ENCODE peak calls at places on chromosomes 7 and 10, in ten cellular contexts. G is esophagus muscularis mucosa, C is endodermal cell, Y is fibroblast of mammary gland, T is heart right ventricle, W is heart left ventricle, F is HFF-Myc, A is epithelial cell of proximal tubule, I is BE2C, P is cardiac fibroblast. Q is an unnamed sample.

GRCh38 chr7:115748123-115748738 is 282.3 kb downstream of the TFEC start:
- DNase-seq in G (no peak), C (no peak), Y (peak), T (no peak), W (no peak), F (peak), A (no peak), I (no peak), P (no peak), Q (no peak)

GRCh38 chr10:109427421-109427820 is 495.9 kb downstream of the XPNPEP1 start:
- DNase-seq in G (no peak), C (no peak), Y (no peak), T (no peak), W (no peak), F (no peak), A (no peak), I (no peak), P (peak), Q (no peak)

GRCh38 chr10:89206402-89207180 is 526 bp downstream of the CH25H start:
- DNase-seq in G (peak), C (no peak), Y (peak), T (no peak), W (peak), F (no peak), A (no peak), I (peak), P (peak), Q (peak)

GRCh38 chr7:108569381-108570145 is at the start of the genes DNAJB9 and THAP5:
- DNase-seq in G (peak), C (peak), Y (peak), T (peak), W (peak), F (peak), A (peak), I (peak), P (peak), Q (peak)

GRCh38 chr10:110843796-110844616 is 27.7 kb upstream of the PDCD4 start:
- DNase-seq in G (no peak), C (no peak), Y (no peak), T (no peak), W (no peak), F (no peak), A (no peak), I (no peak), P (no peak), Q (no peak)

GRCh38 chr7:91164948-91165845 is 99.0 kb upstream of the FZD1 start:
- DNase-seq in G (no peak), C (no peak), Y (peak), T (no peak), W (no peak), F (no peak), A (peak), I (no peak), P (peak), Q (no peak)

GRCh38 chr10:132477398-132478340 is 59.9 kb upstream of the INPP5A start:
- DNase-seq in G (no peak), C (peak), Y (no peak), T (no peak), W (no peak), F (no peak), A (no peak), I (no peak), P (no peak), Q (no peak)

GRCh38 chr7:36563706-36564325 is 160.5 kb downstream of the AOAH start:
- DNase-seq in G (no peak), C (no peak), Y (peak), T (no peak), W (no peak), F (no peak), A (no peak), I (no peak), P (peak), Q (no peak)

GRCh38 chr10:79608505-79609375 is 2.0 kb upstream of the SFTPA1 start:
- DNase-seq in G (peak), C (peak), Y (peak), T (no peak), W (no peak), F (no peak), A (no peak), I (peak), P (peak), Q (peak)

GRCh38 chr7:111840528-111840927 is 278.2 kb upstream of the IMMP2L start:
- DNase-seq in G (no peak), C (no peak), Y (no peak), T (no peak), W (no peak), F (no peak), A (no peak), I (no peak), P (no peak), Q (no peak)

GRCh38 chr7:155358066-155358947 is 60.6 kb downstream of the INSIG1 start:
- DNase-seq in G (no peak), C (peak), Y (no peak), T (no peak), W (no peak), F (no peak), A (no peak), I (peak), P (no peak), Q (no peak)

GRCh38 chr7:95690367-95690947 is 81.9 kb upstream of the DYNC1I1 start:
- DNase-seq in G (no peak), C (peak), Y (peak), T (peak), W (no peak), F (no peak), A (peak), I (peak), P (peak), Q (no peak)

GRCh38 chr10:49679480-49679893 is at the start of gene C10orf53:
- DNase-seq in G (peak), C (peak), Y (peak), T (peak), W (peak), F (peak), A (no peak), I (peak), P (peak), Q (peak)

GRCh38 chr10:103564799-103565365 is 71.4 kb downstream of the NEURL1 start:
- DNase-seq in G (no peak), C (peak), Y (peak), T (no peak), W (no peak), F (no peak), A (no peak), I (peak), P (peak), Q (peak)

GRCh38 chr7:105011771-105012502 is 2.1 kb upstream of the KMT2E start:
- DNase-seq in G (no peak), C (no peak), Y (no peak), T (no peak), W (no peak), F (no peak), A (no peak), I (peak), P (no peak), Q (peak)

GRCh38 chr7:66930341-66930740 is 9.3 kb downstream of the TMEM248 start:
- DNase-seq in G (no peak), C (peak), Y (peak), T (no peak), W (no peak), F (no peak), A (no peak), I (peak), P (peak), Q (peak)

GRCh38 chr7:126657599-126658358 is 595.0 kb downstream of the GRM8 start:
- DNase-seq in G (no peak), C (no peak), Y (no peak), T (no peak), W (no peak), F (no peak), A (no peak), I (no peak), P (no peak), Q (no peak)

GRCh38 chr10:7942311-7942710 is 112.2 kb upstream of the GATA3 start:
- DNase-seq in G (no peak), C (no peak), Y (no peak), T (no peak), W (no peak), F (no peak), A (no peak), I (no peak), P (no peak), Q (no peak)

GRCh38 chr10:133200621-133201031 is 29.4 kb upstream of the UTF1 start:
- DNase-seq in G (no peak), C (no peak), Y (no peak), T (no peak), W (peak), F (no peak), A (no peak), I (no peak), P (no peak), Q (no peak)

GRCh38 chr7:36967387-36967786 is 243.1 kb upstream of the AOAH start:
- DNase-seq in G (no peak), C (peak), Y (peak), T (peak), W (peak), F (peak), A (no peak), I (peak), P (peak), Q (peak)

GRCh38 chr10:3106908-3107425 is 39.6 kb downstream of the PFKP start:
- DNase-seq in G (no peak), C (no peak), Y (no peak), T (no peak), W (peak), F (no peak), A (no peak), I (no peak), P (no peak), Q (no peak)

GRCh38 chr7:50308301-50309129 is 4.0 kb downstream of the IKZF1 start:
- DNase-seq in G (no peak), C (no peak), Y (no peak), T (no peak), W (no peak), F (no peak), A (no peak), I (no peak), P (no peak), Q (no peak)

GRCh38 chr10:54833029-54833428 is 32.0 kb upstream of the PCDH15 start:
- DNase-seq in G (no peak), C (no peak), Y (no peak), T (no peak), W (no peak), F (no peak), A (no peak), I (no peak), P (no peak), Q (no peak)

GRCh38 chr10:70418229-70418628 is 14.3 kb downstream of the EIF4EBP2 start:
- DNase-seq in G (no peak), C (no peak), Y (peak), T (no peak), W (no peak), F (no peak), A (no peak), I (no peak), P (peak), Q (no peak)

GRCh38 chr10:121332829-121333765 is 265.1 kb downstream of the FGFR2 start:
- DNase-seq in G (peak), C (no peak), Y (no peak), T (no peak), W (no peak), F (no peak), A (no peak), I (no peak), P (no peak), Q (no peak)

GRCh38 chr7:157772486-157773130 is 435.8 kb downstream of the DNAJB6 start:
- DNase-seq in G (no peak), C (no peak), Y (no peak), T (no peak), W (peak), F (no peak), A (no peak), I (no peak), P (no peak), Q (no peak)

GRCh38 chr10:14173391-14173705 is 157.4 kb downstream of the FRMD4A start:
- DNase-seq in G (no peak), C (peak), Y (no peak), T (no peak), W (no peak), F (no peak), A (no peak), I (no peak), P (peak), Q (no peak)

GRCh38 chr10:70404906-70405824 is 1.2 kb downstream of the EIF4EBP2 start:
- DNase-seq in G (peak), C (peak), Y (peak), T (peak), W (peak), F (peak), A (peak), I (peak), P (peak), Q (peak)

GRCh38 chr7:131166066-131166465 is 161.6 kb upstream of the MKLN1 start:
- DNase-seq in G (no peak), C (no peak), Y (peak), T (no peak), W (no peak), F (no peak), A (no peak), I (no peak), P (no peak), Q (no peak)

GRCh38 chr7:70833726-70834125 is 298.2 kb upstream of the GALNT17 start:
- DNase-seq in G (peak), C (no peak), Y (peak), T (no peak), W (no peak), F (no peak), A (peak), I (no peak), P (peak), Q (no peak)

GRCh38 chr7:47581442-47581820 is 480 bp downstream of the TNS3 start:
- DNase-seq in G (no peak), C (peak), Y (no peak), T (no peak), W (no peak), F (no peak), A (no peak), I (peak), P (peak), Q (peak)

GRCh38 chr10:45106257-45106856 is 105.6 kb downstream of the ZNF22 start:
- DNase-seq in G (peak), C (no peak), Y (no peak), T (no peak), W (no peak), F (no peak), A (no peak), I (no peak), P (no peak), Q (no peak)

GRCh38 chr7:130473289-130473688 is 18.6 kb upstream of the MEST start:
- DNase-seq in G (no peak), C (no peak), Y (no peak), T (no peak), W (no peak), F (no peak), A (no peak), I (no peak), P (no peak), Q (no peak)

GRCh38 chr7:45184326-45185027 is 26.9 kb downstream of the RAMP3 start:
- DNase-seq in G (no peak), C (peak), Y (no peak), T (no peak), W (peak), F (no peak), A (no peak), I (no peak), P (no peak), Q (peak)

GRCh38 chr7:82173400-82174021 is 270.1 kb downstream of the CACNA2D1 start:
- DNase-seq in G (no peak), C (no peak), Y (no peak), T (no peak), W (no peak), F (no peak), A (no peak), I (no peak), P (no peak), Q (no peak)
- TF ChIP-seq CTCF in G (no peak), C (no peak), Y (no peak), T (no peak), W (no peak), F (no peak), A (no peak), I (peak), P (no peak), Q (no peak)

GRCh38 chr10:44068716-44069482 is 316.0 kb downstream of the CXCL12 start:
- DNase-seq in G (peak), C (no peak), Y (peak), T (no peak), W (peak), F (no peak), A (no peak), I (no peak), P (peak), Q (no peak)

GRCh38 chr10:44069573-44069972 is 315.3 kb downstream of the CXCL12 start:
- DNase-seq in G (peak), C (no peak), Y (peak), T (no peak), W (no peak), F (no peak), A (no peak), I (no peak), P (peak), Q (no peak)

GRCh38 chr10:44067432-44067831 is 317.5 kb downstream of the CXCL12 start:
- DNase-seq in G (peak), C (no peak), Y (no peak), T (no peak), W (no peak), F (no peak), A (no peak), I (no peak), P (no peak), Q (no peak)

GRCh38 chr10:44070282-44070681 is 314.6 kb downstream of the CXCL12 start:
- DNase-seq in G (peak), C (no peak), Y (no peak), T (peak), W (peak), F (no peak), A (no peak), I (no peak), P (no peak), Q (no peak)

GRCh38 chr10:44071479-44071878 is 313.4 kb downstream of the CXCL12 start:
- DNase-seq in G (no peak), C (no peak), Y (peak), T (no peak), W (no peak), F (peak), A (no peak), I (no peak), P (peak), Q (no peak)
- TF ChIP-seq CTCF in G (no peak), C (no peak), Y (peak), T (no peak), W (no peak), F (no peak), A (no peak), I (no peak), P (no peak), Q (no peak)

DNA sequence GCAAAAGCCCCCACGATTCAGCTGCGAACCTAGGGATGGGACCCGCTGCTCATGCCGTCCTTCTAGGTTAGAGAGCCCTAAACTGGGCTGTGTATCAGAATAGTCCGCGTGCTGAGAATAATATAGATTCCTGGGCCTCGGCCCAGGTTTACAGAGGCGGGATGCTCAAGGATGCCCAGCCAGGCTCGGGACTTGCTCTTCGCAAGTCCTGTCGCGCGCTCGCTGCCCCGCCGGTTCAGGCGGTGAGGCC is 266 bp upstream of the STMP1 start:
- DNase-seq in G (no peak), C (no peak), Y (no peak), T (no peak), W (no peak), F (no peak), A (no peak), I (no peak), P (no peak), Q (no peak)
- TF ChIP-seq CTCF in G (no peak), C (no peak), Y (no peak), T (no peak), W (no peak), F (no peak), A (no peak), I (no peak), P (no peak), Q (no peak)

DNA sequence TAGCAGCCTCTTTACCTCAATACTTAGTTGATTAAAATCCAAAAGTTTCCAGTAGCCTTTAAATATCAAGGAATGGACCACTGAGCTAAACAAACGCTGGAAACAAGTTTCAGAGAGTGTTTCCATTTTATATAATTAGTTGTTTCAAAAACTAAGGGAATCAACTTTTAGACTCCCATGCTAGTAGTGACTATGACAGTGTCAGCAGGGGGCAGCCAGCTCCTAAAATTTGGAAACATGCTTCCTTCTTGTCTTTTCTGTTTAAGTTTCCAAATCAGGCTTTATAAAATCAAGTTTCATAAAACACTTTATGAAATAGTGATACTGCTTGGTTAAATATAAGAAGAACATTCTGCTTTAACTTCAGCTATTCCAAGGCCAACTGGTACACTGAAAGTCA is 138.2 kb upstream of the TMEM229A start:
- DNase-seq in G (no peak), C (peak), Y (no peak), T (peak), W (no peak), F (no peak), A (no peak), I (peak), P (peak), Q (peak)
- TF ChIP-seq CTCF in G (peak), C (peak), Y (no peak), T (peak), W (peak), F (peak), A (peak), I (peak), P (no peak), Q (peak)

GRCh38 chr7:55642266-55642665 is 70.0 kb upstream of the VOPP1 start:
- DNase-seq in G (no peak), C (no peak), Y (no peak), T (no peak), W (no peak), F (no peak), A (no peak), I (no peak), P (no peak), Q (no peak)

GRCh38 chr7:55639640-55640039 is 67.3 kb upstream of the VOPP1 start:
- DNase-seq in G (no peak), C (no peak), Y (no peak), T (no peak), W (no peak), F (no peak), A (no peak), I (no peak), P (no peak), Q (no peak)

GRCh38 chr7:55641811-55642210 is 69.5 kb upstream of the VOPP1 start:
- DNase-seq in G (no peak), C (no peak), Y (no peak), T (no peak), W (no peak), F (no peak), A (no peak), I (no peak), P (no peak), Q (no peak)

DNA sequence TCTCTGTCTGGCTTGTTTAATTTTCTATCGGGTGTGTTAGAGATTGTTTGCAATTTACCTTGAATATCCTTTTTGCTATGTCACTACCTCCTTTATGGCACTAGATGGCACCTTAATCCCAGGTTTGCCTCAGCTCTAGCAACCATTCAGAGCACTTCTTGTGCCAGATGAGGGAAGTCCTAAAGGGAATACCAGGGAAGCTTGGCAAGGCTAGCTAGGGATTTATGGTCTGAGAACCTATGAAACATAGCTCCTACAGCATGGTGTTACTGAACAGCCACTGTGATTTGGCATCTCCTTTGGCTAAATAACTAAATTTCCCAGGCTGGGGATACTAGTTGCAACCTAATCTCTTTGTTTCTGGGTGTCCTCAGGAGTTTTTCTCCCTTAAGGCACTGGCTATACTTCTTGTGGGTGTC is 69.0 kb upstream of the VOPP1 start:
- DNase-seq in G (no peak), C (peak), Y (peak), T (peak), W (peak), F (peak), A (peak), I (peak), P (peak), Q (peak)
- TF ChIP-seq CTCF in G (peak), C (peak), Y (peak), T (peak), W (peak), F (peak), A (peak), I (peak), P (peak), Q (peak)

Q was measured in testis.